ENCODE peak calls at places on chromosomes 4 and X, in four cellular contexts. R is fibroblast of pulmonary artery, Z is fibroblast of mammary gland, L is choroid plexus epithelial cell. D is an unnamed sample.

GRCh38 chrX:16873106-16873505 is 2.9 kb upstream of the RBBP7 start:
- DNase-seq in R (no peak), Z (no peak), L (no peak), D (no peak)

GRCh38 chr4:2361366-2362285 is 56.8 kb downstream of the ZFYVE28 start:
- DNase-seq in R (no peak), Z (no peak), L (no peak), D (no peak)

GRCh38 chrX:76454456-76454927 is 27.0 kb downstream of the MAGEE1 start:
- DNase-seq in R (peak), Z (peak), L (peak), D (no peak)

GRCh38 chrX:38166478-38167083 is 54.1 kb downstream of the SRPX start:
- DNase-seq in R (peak), Z (peak), L (peak), D (no peak)

GRCh38 chr4:39970559-39971270 is 7.0 kb downstream of the PDS5A start:
- DNase-seq in R (peak), Z (no peak), L (peak), D (no peak)

GRCh38 chr4:8704632-8705031 is 112.1 kb downstream of the CPZ start:
- DNase-seq in R (no peak), Z (no peak), L (no peak), D (no peak)

GRCh38 chr4:189048119-189048518 is 892.6 kb upstream of the FRG1 start:
- DNase-seq in R (no peak), Z (peak), L (no peak), D (no peak)

GRCh38 chr4:46329118-46329976 is 60.6 kb downstream of the GABRA2 start:
- DNase-seq in R (peak), Z (peak), L (peak), D (peak)

GRCh38 chr4:30882995-30883675 is 163.0 kb downstream of the PCDH7 start:
- DNase-seq in R (no peak), Z (no peak), L (no peak), D (no peak)

GRCh38 chr4:122576261-122577188 is 44.3 kb downstream of the IL21 start:
- DNase-seq in R (peak), Z (peak), L (peak), D (peak)

GRCh38 chr4:119207051-119207450 is 5.5 kb upstream of the USP53 start:
- DNase-seq in R (peak), Z (peak), L (peak), D (no peak)

GRCh38 chrX:1336331-1337143 is at the start of gene IL3RA:
- DNase-seq in R (peak), Z (no peak), L (peak), D (no peak)

GRCh38 chr4:175705407-175705806 is 106.7 kb downstream of the GPM6A start:
- DNase-seq in R (peak), Z (peak), L (peak), D (peak)

GRCh38 chrX:119118780-119119395 is 8.7 kb downstream of the KIAA1210 start:
- DNase-seq in R (peak), Z (peak), L (peak), D (peak)

GRCh38 chrX:70196961-70197805 is 19.9 kb downstream of the DGAT2L6 start:
- DNase-seq in R (peak), Z (peak), L (peak), D (no peak)

GRCh38 chrX:133921764-133922389 is 63.5 kb downstream of the GPC3 start:
- DNase-seq in R (peak), Z (peak), L (peak), D (no peak)

GRCh38 chr4:127400736-127401346 is 231.9 kb upstream of the INTU start:
- DNase-seq in R (peak), Z (peak), L (peak), D (peak)

GRCh38 chr4:1471443-1472147 is 65.4 kb upstream of the NKX1-1 start:
- DNase-seq in R (no peak), Z (no peak), L (no peak), D (no peak)

GRCh38 chr4:163111588-163111987 is 55.1 kb downstream of the NAF1 start:
- DNase-seq in R (peak), Z (peak), L (peak), D (no peak)

GRCh38 chr4:163109967-163110366 is 56.7 kb downstream of the NAF1 start:
- DNase-seq in R (no peak), Z (no peak), L (no peak), D (no peak)

GRCh38 chr4:163108614-163109013 is 58.1 kb downstream of the NAF1 start:
- DNase-seq in R (no peak), Z (no peak), L (no peak), D (no peak)

GRCh38 chr4:163110442-163110841 is 56.2 kb downstream of the NAF1 start:
- DNase-seq in R (no peak), Z (no peak), L (no peak), D (no peak)

DNA sequence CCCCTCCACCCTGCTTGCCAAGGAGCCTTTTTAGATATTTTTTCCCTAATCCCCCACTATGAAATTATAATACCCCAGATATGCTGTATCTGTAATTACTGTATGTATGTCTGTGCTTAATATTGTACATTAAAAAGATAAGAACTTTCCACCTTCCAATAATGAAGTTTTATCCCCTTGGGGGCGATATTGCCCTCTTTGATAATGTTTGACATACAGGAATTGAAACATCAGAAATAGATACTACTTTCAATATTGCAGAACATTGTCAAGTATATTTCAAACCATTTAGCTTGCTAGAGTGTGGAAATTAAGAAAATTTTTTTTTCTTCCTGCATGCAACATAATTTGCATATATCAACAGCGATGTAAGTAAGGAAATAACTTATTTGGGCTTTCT is 58.9 kb downstream of the NAF1 start:
- DNase-seq in R (peak), Z (peak), L (peak), D (peak)
- H3K4me3 ChIP-seq in R (no peak), Z (no peak), L (no peak), D (no peak)

GRCh38 chr4:25939330-25939729 is 25.3 kb downstream of the SMIM20 start:
- DNase-seq in R (no peak), Z (no peak), L (no peak), D (no peak)
- TF ChIP-seq CTCF in R (no peak), Z (peak), L (no peak), D (peak)

GRCh38 chr4:153787156-153787555 is 1.7 kb downstream of the SFRP2 start:
- DNase-seq in R (no peak), Z (peak), L (no peak), D (no peak)

GRCh38 chr4:153789741-153790651 is 1.1 kb upstream of the SFRP2 start:
- DNase-seq in R (no peak), Z (peak), L (no peak), D (no peak)

GRCh38 chr4:153788419-153789276 is at the start of gene SFRP2:
- DNase-seq in R (no peak), Z (peak), L (no peak), D (no peak)

GRCh38 chr4:153785830-153786721 is 2.8 kb downstream of the SFRP2 start:
- DNase-seq in R (peak), Z (peak), L (peak), D (no peak)

DNA sequence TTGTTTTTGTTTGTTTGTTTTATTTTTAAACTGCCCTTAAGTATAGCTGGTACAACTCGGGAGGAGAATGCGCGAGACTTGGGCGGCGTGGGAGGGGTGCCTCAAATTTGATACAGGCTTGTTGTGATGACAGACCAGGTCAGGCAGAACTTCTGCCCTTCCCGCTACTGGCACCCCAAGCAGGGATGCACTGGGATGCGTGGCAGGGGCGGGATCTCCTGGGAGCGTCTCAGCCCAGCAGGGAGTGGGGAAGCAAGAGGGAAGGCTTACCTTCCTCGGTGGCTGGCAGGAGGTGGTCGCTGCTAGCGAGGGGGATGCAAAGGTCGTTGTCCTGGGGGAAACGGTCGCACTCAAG is 842 bp downstream of the SFRP2 start:
- DNase-seq in R (no peak), Z (peak), L (no peak), D (no peak)
- H3K4me3 ChIP-seq in R (no peak), Z (peak), L (no peak), D (peak)

GRCh38 chr4:73593631-73594241 is 26.5 kb downstream of the RASSF6 start:
- DNase-seq in R (peak), Z (peak), L (peak), D (no peak)
- TF ChIP-seq CTCF in R (peak), Z (peak), L (peak), D (peak)

GRCh38 chrX:23374291-23374690 is 39.6 kb downstream of the PTCHD1 start:
- DNase-seq in R (no peak), Z (no peak), L (no peak), D (no peak)
- H3K4me3 ChIP-seq in R (no peak), Z (no peak), L (no peak), D (no peak)

DNA sequence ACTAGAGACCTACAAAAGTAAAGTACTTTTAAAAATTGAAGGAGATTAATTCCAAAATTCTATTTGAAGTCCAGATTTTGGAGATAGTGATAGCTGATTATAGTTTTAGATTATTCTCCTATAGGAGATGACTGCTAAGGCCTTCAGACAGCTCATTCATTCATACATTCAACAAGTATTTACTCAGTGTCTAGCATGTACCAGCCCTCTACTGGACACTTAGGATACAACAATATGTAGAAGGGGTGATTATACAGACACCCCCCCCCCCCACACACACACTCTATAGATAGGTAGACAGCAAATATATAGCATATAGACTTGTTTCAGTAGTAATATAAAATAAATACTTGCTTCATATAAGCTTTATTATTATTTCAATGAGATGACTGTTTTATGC is 60.4 kb upstream of the TAF9B start:
- DNase-seq in R (peak), Z (peak), L (peak), D (no peak)
- TF ChIP-seq CTCF in R (peak), Z (peak), L (peak), D (no peak)